ENCODE peak calls at places on chromosomes 3 and 15, in eight cellular contexts. P is heart right ventricle; U is right cardiac atrium; S is LoVo; O is activated T-helper 9 cell treated with anti-CD3 and anti-CD28 coated beads, Interleukin-2, amount 50 U/mL, for 16 hours; Z is aorta; Y is COR-L47; Q is nephron progenitor cell. K is an unnamed sample.

GRCh38 chr3:151903501-151903991 is 30.1 kb downstream of the SUCNR1 start:
- DNase-seq in O (no peak), S (no peak), Q (no peak), Y (no peak), P (no peak), Z (no peak), U (no peak), K (no peak)

GRCh38 chr15:88882745-88883144 is 12.6 kb downstream of the HAPLN3 start:
- DNase-seq in Q (no peak), Z (no peak), S (no peak), O (no peak), U (no peak), P (no peak), Y (no peak), K (no peak)

GRCh38 chr3:194469977-194470376 is 16.8 kb downstream of the ATP13A3 start:
- DNase-seq in Q (no peak), U (no peak), P (no peak), O (no peak), S (no peak), Y (no peak), Z (no peak), K (no peak)

GRCh38 chr15:99857836-99858235 is 124.6 kb upstream of the LYSMD4 start:
- DNase-seq in Q (no peak), O (no peak), S (no peak), P (no peak), U (no peak), Z (no peak), Y (no peak), K (no peak)

GRCh38 chr3:6803652-6804051 is 57.3 kb upstream of the GRM7 start:
- DNase-seq in S (no peak), U (no peak), Q (no peak), P (no peak), Y (no peak), Z (no peak), O (no peak), K (no peak)

GRCh38 chr15:92082217-92082843 is 228.8 kb downstream of the SLCO3A1 start:
- DNase-seq in Y (peak), U (peak), Q (peak), Z (peak), O (peak), P (peak), S (peak), K (no peak)

GRCh38 chr15:39511000-39511914 is 69.6 kb upstream of the THBS1 start:
- DNase-seq in O (no peak), P (peak), S (peak), Z (peak), Y (no peak), Q (peak), U (peak), K (no peak)

GRCh38 chr3:181568248-181568647 is 143.5 kb upstream of the SOX2 start:
- DNase-seq in P (no peak), Q (no peak), O (no peak), Y (no peak), Z (no peak), U (no peak), S (no peak), K (no peak)

GRCh38 chr15:63764124-63764827 is 69.5 kb downstream of the HERC1 start:
- DNase-seq in O (no peak), Y (no peak), Z (no peak), Q (no peak), S (no peak), U (no peak), P (no peak), K (no peak)

GRCh38 chr3:33144433-33144832 is 30.6 kb downstream of the CRTAP start:
- DNase-seq in P (no peak), S (no peak), Z (no peak), O (no peak), Q (peak), U (no peak), Y (no peak), K (no peak)

GRCh38 chr15:98408231-98408630 is 240.1 kb upstream of the IGF1R start:
- DNase-seq in S (no peak), O (no peak), Y (no peak), Q (no peak), U (no peak), P (no peak), Z (no peak), K (no peak)

GRCh38 chr15:23497710-23498111 is 50.7 kb upstream of the GOLGA6L2 start:
- DNase-seq in O (no peak), S (peak), U (no peak), Z (no peak), P (no peak), Q (peak), Y (peak), K (no peak)

GRCh38 chr3:55770077-55770476 is 283.0 kb upstream of the WNT5A start:
- DNase-seq in Z (no peak), Y (no peak), S (no peak), P (no peak), O (no peak), Q (no peak), U (no peak), K (no peak)

GRCh38 chr3:149393355-149394165 is 16.1 kb upstream of the TM4SF1 start:
- DNase-seq in U (peak), S (peak), Y (peak), P (peak), Z (peak), O (no peak), Q (peak), K (no peak)

GRCh38 chr15:39022532-39023305 is 458.1 kb upstream of the RASGRP1 start:
- DNase-seq in P (peak), Q (no peak), U (no peak), O (no peak), Y (no peak), Z (no peak), S (no peak), K (no peak)

GRCh38 chr3:158095302-158095997 is 10.8 kb downstream of the SHOX2 start:
- DNase-seq in S (no peak), Q (peak), Y (no peak), P (no peak), Z (no peak), O (no peak), U (no peak), K (no peak)

GRCh38 chr3:126606021-126606420 is 47.3 kb upstream of the C3orf22 start:
- DNase-seq in P (no peak), S (no peak), O (no peak), Z (no peak), U (no peak), Q (no peak), Y (no peak), K (no peak)

GRCh38 chr15:50816191-50816590 is 50.7 kb upstream of the SPPL2A start:
- DNase-seq in Q (no peak), S (peak), O (no peak), Z (no peak), U (no peak), Y (no peak), P (no peak), K (no peak)

GRCh38 chr3:195003006-195003892 is 267.7 kb downstream of the XXYLT1 start:
- DNase-seq in O (no peak), Y (no peak), Q (no peak), S (no peak), P (peak), Z (peak), U (peak), K (no peak)

GRCh38 chr3:143433787-143434378 is 314.3 kb downstream of the CHST2 start:
- DNase-seq in Q (no peak), Z (no peak), Y (no peak), O (no peak), S (no peak), U (no peak), P (no peak), K (no peak)

GRCh38 chr15:64101018-64101417 is 5.2 kb downstream of the SNX1 start:
- DNase-seq in S (no peak), Q (no peak), P (no peak), U (no peak), Y (no peak), O (no peak), Z (no peak), K (no peak)

GRCh38 chr3:39189648-39190269 is 2.6 kb downstream of the XIRP1 start:
- DNase-seq in Q (peak), S (peak), P (peak), Z (no peak), O (peak), U (peak), Y (peak), K (peak)

GRCh38 chr3:113685956-113686721 is 10.3 kb downstream of the USF3 start:
- DNase-seq in P (no peak), S (no peak), O (no peak), U (no peak), Q (no peak), Y (no peak), Z (no peak), K (no peak)